ENCODE peak calls at places on chromosomes 5 and 9, in six cellular contexts. C is stimulated activated CD4-positive, alpha-beta T cell treated with anti-CD3 and anti-CD28 coated beads, Interleukin-12 subunit alpha, Interleukin-12 subunit beta, amount 100 ng/mL, for 48 hours; P is lower leg skin; H is HEK293T; L is amniotic stem cell; A is Kasumi-1. D is an unnamed sample.

GRCh38 chr5:99379187-99379586 is 450.4 kb upstream of the CHD1 start:
- DNase-seq in C (no peak), P (no peak), H (no peak), L (no peak), A (no peak), D (no peak)

GRCh38 chr5:56273376-56274005 is 40.4 kb upstream of the ANKRD55 start:
- DNase-seq in C (no peak), P (no peak), H (no peak), L (no peak), A (no peak), D (no peak)

GRCh38 chr9:131491001-131491710 is 11.6 kb upstream of the POMT1 start:
- DNase-seq in C (no peak), P (no peak), H (no peak), L (no peak), A (no peak), D (no peak)

GRCh38 chr5:73540192-73540591 is 25.2 kb downstream of the ANKRA2 start:
- DNase-seq in C (no peak), P (no peak), H (no peak), L (no peak), A (no peak), D (no peak)

GRCh38 chr9:132827366-132827765 is 50.7 kb downstream of the AK8 start:
- DNase-seq in C (no peak), P (no peak), H (no peak), L (no peak), A (no peak), D (no peak)

GRCh38 chr9:95644377-95644776 is 127.6 kb upstream of the PTCH1 start:
- DNase-seq in C (no peak), P (no peak), H (no peak), L (no peak), A (no peak), D (no peak)

GRCh38 chr5:41908374-41909079 is 4.4 kb downstream of the RIMOC1 start:
- DNase-seq in C (no peak), P (no peak), H (no peak), L (no peak), A (peak; percentile 55), D (no peak)

GRCh38 chr5:40333459-40334241 is 346.1 kb upstream of the PTGER4 start:
- DNase-seq in C (no peak), P (no peak), H (no peak), L (peak; percentile 2), A (no peak), D (no peak)

GRCh38 chr5:7991125-7991821 is 122.3 kb downstream of the MTRR start:
- DNase-seq in C (no peak), P (no peak), H (no peak), L (no peak), A (no peak), D (no peak)

GRCh38 chr5:13830536-13830935 is 114.0 kb downstream of the DNAH5 start:
- DNase-seq in C (no peak), P (no peak), H (no peak), L (no peak), A (no peak), D (no peak)

GRCh38 chr9:34179528-34180138 is 790 bp downstream of the UBAP1 start:
- DNase-seq in C (no peak), P (no peak), H (no peak), L (no peak), A (no peak), D (no peak)

GRCh38 chr5:32531885-32532520 is 53.4 kb upstream of the SUB1 start:
- DNase-seq in C (peak; percentile 38), P (no peak), H (no peak), L (peak; percentile 17), A (no peak), D (no peak)

GRCh38 chr5:181181650-181182565 is 23.1 kb downstream of the TRIM7 start:
- DNase-seq in C (no peak), P (peak; percentile 54), H (peak; percentile 64), L (no peak), A (no peak), D (peak; percentile 84)

GRCh38 chr5:138790684-138791083 is 37.5 kb downstream of the CTNNA1 start:
- DNase-seq in C (no peak), P (no peak), H (no peak), L (no peak), A (no peak), D (no peak)

GRCh38 chr9:114006931-114007691 is 71.0 kb downstream of the AMBP start:
- DNase-seq in C (no peak), P (peak; percentile 7), H (no peak), L (no peak), A (no peak), D (peak; percentile 57)

GRCh38 chr9:4088680-4089079 is 211.2 kb downstream of the GLIS3 start:
- DNase-seq in C (no peak), P (no peak), H (no peak), L (no peak), A (no peak), D (no peak)

GRCh38 chr5:74419468-74419867 is 221.1 kb downstream of the ENC1 start:
- DNase-seq in C (no peak), P (no peak), H (no peak), L (no peak), A (no peak), D (no peak)

GRCh38 chr9:115262952-115263351 is 145.0 kb upstream of the TNC start:
- DNase-seq in C (no peak), P (no peak), H (no peak), L (no peak), A (no peak), D (no peak)

GRCh38 chr5:33272288-33272687 is 168.5 kb upstream of the TARS1 start:
- DNase-seq in C (no peak), P (no peak), H (no peak), L (peak; percentile 78), A (no peak), D (no peak)

GRCh38 chr5:172867761-172868435 is 33.8 kb downstream of the ERGIC1 start:
- DNase-seq in C (no peak), P (no peak), H (no peak), L (no peak), A (no peak), D (no peak)

GRCh38 chr9:4116708-4117460 is 183.0 kb downstream of the GLIS3 start:
- DNase-seq in C (no peak), P (peak; percentile 49), H (no peak), L (no peak), A (no peak), D (no peak)

GRCh38 chr5:81268797-81269196 is 32.6 kb upstream of the ZCCHC9 start:
- DNase-seq in C (no peak), P (no peak), H (no peak), L (peak; percentile 45), A (no peak), D (no peak)

GRCh38 chr5:130135506-130135905 is 231.2 kb downstream of the CHSY3 start:
- DNase-seq in C (no peak), P (no peak), H (no peak), L (peak; percentile 60), A (no peak), D (no peak)

GRCh38 chr5:82160948-82161347 is 117.2 kb downstream of the RPS23 start:
- DNase-seq in C (no peak), P (no peak), H (no peak), L (no peak), A (no peak), D (no peak)

GRCh38 chr5:104096451-104096850 is 533.9 kb upstream of the NUDT12 start:
- DNase-seq in C (no peak), P (no peak), H (no peak), L (no peak), A (no peak), D (no peak)

GRCh38 chr9:110095238-110095637 is 112.7 kb downstream of the C9orf152 start:
- DNase-seq in C (no peak), P (no peak), H (no peak), L (no peak), A (no peak), D (no peak)

GRCh38 chr5:115098041-115098702 is 71.5 kb downstream of the TRIM36 start:
- DNase-seq in C (no peak), P (no peak), H (peak; percentile 57), L (peak; percentile 10), A (peak; percentile 89), D (peak; percentile 52)

GRCh38 chr9:90996154-90996788 is 194.7 kb downstream of the SYK start:
- DNase-seq in C (no peak), P (no peak), H (no peak), L (no peak), A (no peak), D (no peak)

D was measured in body of pancreas.